ENCODE peak calls at places on chromosomes 7 and 10, in ten cellular contexts. One of them, this sample, is unnamed.

GRCh38 chr10:113625461-113626186 is 38.2 kb downstream of the NRAP start:
- DNase-seq in osteoblast: no peak
- DNase-seq in GM13977: no peak
- DNase-seq in cardiac muscle cell: no peak
- DNase-seq in HCT116: no peak
- DNase-seq in upper lobe of right lung: no peak
- DNase-seq in prostate gland: no peak
- DNase-seq in BE2C: no peak
- DNase-seq in WTC11: no peak
- DNase-seq in PC-3: no peak
- DNase-seq in this sample: no peak

GRCh38 chr7:142300689-142301088 is 42.8 kb upstream of the PRSS58 start:
- DNase-seq in upper lobe of right lung: no peak
- DNase-seq in BE2C: no peak
- DNase-seq in WTC11: peak
- DNase-seq in HCT116: peak
- DNase-seq in GM13977: no peak
- DNase-seq in cardiac muscle cell: no peak
- DNase-seq in PC-3: peak
- DNase-seq in osteoblast: no peak
- DNase-seq in prostate gland: no peak
- DNase-seq in this sample: peak

GRCh38 chr7:75989726-75990388 is 4.5 kb downstream of the TMEM120A start:
- DNase-seq in prostate gland: no peak
- DNase-seq in HCT116: no peak
- DNase-seq in PC-3: no peak
- DNase-seq in osteoblast: peak
- DNase-seq in cardiac muscle cell: no peak
- DNase-seq in BE2C: no peak
- DNase-seq in WTC11: no peak
- DNase-seq in GM13977: peak
- DNase-seq in upper lobe of right lung: peak
- DNase-seq in this sample: no peak

GRCh38 chr7:103317009-103317408 is 19.8 kb downstream of the PMPCB start:
- DNase-seq in PC-3: no peak
- DNase-seq in cardiac muscle cell: no peak
- DNase-seq in WTC11: no peak
- DNase-seq in upper lobe of right lung: no peak
- DNase-seq in prostate gland: no peak
- DNase-seq in osteoblast: no peak
- DNase-seq in HCT116: no peak
- DNase-seq in BE2C: no peak
- DNase-seq in GM13977: no peak
- DNase-seq in this sample: no peak

GRCh38 chr7:135634191-135634878 is 28.0 kb upstream of the STMP1 start:
- DNase-seq in HCT116: no peak
- DNase-seq in BE2C: no peak
- DNase-seq in osteoblast: no peak
- DNase-seq in WTC11: no peak
- DNase-seq in upper lobe of right lung: no peak
- DNase-seq in cardiac muscle cell: no peak
- DNase-seq in PC-3: no peak
- DNase-seq in GM13977: no peak
- DNase-seq in prostate gland: no peak
- DNase-seq in this sample: no peak

GRCh38 chr7:99618726-99619125 is 2.0 kb downstream of the ZSCAN25 start:
- DNase-seq in upper lobe of right lung: no peak
- DNase-seq in cardiac muscle cell: no peak
- DNase-seq in PC-3: peak
- DNase-seq in HCT116: no peak
- DNase-seq in GM13977: no peak
- DNase-seq in WTC11: no peak
- DNase-seq in osteoblast: no peak
- DNase-seq in prostate gland: no peak
- DNase-seq in BE2C: no peak
- DNase-seq in this sample: no peak

GRCh38 chr10:110865184-110865803 is 6.4 kb upstream of the PDCD4 start:
- DNase-seq in osteoblast: no peak
- DNase-seq in upper lobe of right lung: no peak
- DNase-seq in cardiac muscle cell: peak
- DNase-seq in HCT116: no peak
- DNase-seq in prostate gland: peak
- DNase-seq in WTC11: no peak
- DNase-seq in PC-3: peak
- DNase-seq in BE2C: no peak
- DNase-seq in GM13977: no peak
- DNase-seq in this sample: no peak

GRCh38 chr7:26512737-26513136 is 221.1 kb downstream of the SNX10 start:
- DNase-seq in osteoblast: no peak
- DNase-seq in prostate gland: no peak
- DNase-seq in PC-3: no peak
- DNase-seq in cardiac muscle cell: no peak
- DNase-seq in upper lobe of right lung: no peak
- DNase-seq in HCT116: no peak
- DNase-seq in WTC11: no peak
- DNase-seq in GM13977: no peak
- DNase-seq in BE2C: no peak
- DNase-seq in this sample: no peak

GRCh38 chr10:16948335-16948734 is 131.1 kb upstream of the RSU1 start:
- DNase-seq in WTC11: no peak
- DNase-seq in PC-3: no peak
- DNase-seq in cardiac muscle cell: no peak
- DNase-seq in prostate gland: no peak
- DNase-seq in BE2C: no peak
- DNase-seq in GM13977: no peak
- DNase-seq in HCT116: no peak
- DNase-seq in upper lobe of right lung: no peak
- DNase-seq in osteoblast: no peak
- DNase-seq in this sample: no peak

GRCh38 chr7:17674166-17674955 is 265.9 kb downstream of the SNX13 start:
- DNase-seq in upper lobe of right lung: no peak
- DNase-seq in HCT116: no peak
- DNase-seq in cardiac muscle cell: no peak
- DNase-seq in osteoblast: no peak
- DNase-seq in BE2C: no peak
- DNase-seq in PC-3: peak
- DNase-seq in prostate gland: peak
- DNase-seq in GM13977: no peak
- DNase-seq in WTC11: no peak
- DNase-seq in this sample: no peak

GRCh38 chr10:92801978-92802872 is 46.1 kb upstream of the EXOC6 start:
- DNase-seq in PC-3: no peak
- DNase-seq in upper lobe of right lung: no peak
- DNase-seq in osteoblast: no peak
- DNase-seq in HCT116: no peak
- DNase-seq in prostate gland: no peak
- DNase-seq in WTC11: no peak
- DNase-seq in GM13977: no peak
- DNase-seq in cardiac muscle cell: no peak
- DNase-seq in BE2C: no peak
- DNase-seq in this sample: no peak

GRCh38 chr10:13102002-13102794 is 2.2 kb downstream of the OPTN start:
- DNase-seq in HCT116: no peak
- DNase-seq in prostate gland: no peak
- DNase-seq in GM13977: peak
- DNase-seq in upper lobe of right lung: no peak
- DNase-seq in osteoblast: peak
- DNase-seq in WTC11: no peak
- DNase-seq in PC-3: no peak
- DNase-seq in cardiac muscle cell: peak
- DNase-seq in BE2C: no peak
- DNase-seq in this sample: no peak

GRCh38 chr10:24318517-24318916 is 109.6 kb downstream of the KIAA1217 start:
- DNase-seq in GM13977: no peak
- DNase-seq in WTC11: no peak
- DNase-seq in BE2C: no peak
- DNase-seq in prostate gland: no peak
- DNase-seq in upper lobe of right lung: no peak
- DNase-seq in cardiac muscle cell: no peak
- DNase-seq in HCT116: no peak
- DNase-seq in osteoblast: no peak
- DNase-seq in PC-3: no peak
- DNase-seq in this sample: no peak

GRCh38 chr10:13038346-13038745 is 36.8 kb upstream of the CCDC3 start:
- DNase-seq in GM13977: no peak
- DNase-seq in cardiac muscle cell: no peak
- DNase-seq in WTC11: no peak
- DNase-seq in upper lobe of right lung: no peak
- DNase-seq in PC-3: no peak
- DNase-seq in BE2C: no peak
- DNase-seq in prostate gland: no peak
- DNase-seq in HCT116: no peak
- DNase-seq in osteoblast: no peak
- DNase-seq in this sample: no peak

GRCh38 chr10:19411119-19411518 is 362.5 kb downstream of the MALRD1 start:
- DNase-seq in WTC11: no peak
- DNase-seq in GM13977: no peak
- DNase-seq in upper lobe of right lung: no peak
- DNase-seq in prostate gland: no peak
- DNase-seq in HCT116: no peak
- DNase-seq in osteoblast: no peak
- DNase-seq in cardiac muscle cell: no peak
- DNase-seq in PC-3: no peak
- DNase-seq in BE2C: no peak
- DNase-seq in this sample: no peak
- TF ChIP-seq CTCF in WTC11: no peak
- TF ChIP-seq CTCF in GM13977: no peak
- TF ChIP-seq CTCF in upper lobe of right lung: no peak
- TF ChIP-seq CTCF in prostate gland: no peak
- TF ChIP-seq CTCF in HCT116: no peak
- TF ChIP-seq CTCF in osteoblast: no peak
- TF ChIP-seq CTCF in cardiac muscle cell: no peak
- TF ChIP-seq CTCF in PC-3: no peak
- TF ChIP-seq CTCF in BE2C: no peak
- TF ChIP-seq CTCF in this sample: no peak

GRCh38 chr10:83166344-83166743 is 973.0 kb upstream of the GHITM start:
- DNase-seq in osteoblast: no peak
- DNase-seq in HCT116: no peak
- DNase-seq in GM13977: no peak
- DNase-seq in PC-3: no peak
- DNase-seq in WTC11: peak
- DNase-seq in BE2C: peak
- DNase-seq in prostate gland: no peak
- DNase-seq in cardiac muscle cell: no peak
- DNase-seq in upper lobe of right lung: no peak
- DNase-seq in this sample: peak
- TF ChIP-seq CTCF in osteoblast: no peak
- TF ChIP-seq CTCF in HCT116: no peak
- TF ChIP-seq CTCF in GM13977: no peak
- TF ChIP-seq CTCF in PC-3: no peak
- TF ChIP-seq CTCF in WTC11: peak
- TF ChIP-seq CTCF in BE2C: peak
- TF ChIP-seq CTCF in prostate gland: no peak
- TF ChIP-seq CTCF in cardiac muscle cell: no peak
- TF ChIP-seq CTCF in upper lobe of right lung: peak
- TF ChIP-seq CTCF in this sample: no peak

DNA sequence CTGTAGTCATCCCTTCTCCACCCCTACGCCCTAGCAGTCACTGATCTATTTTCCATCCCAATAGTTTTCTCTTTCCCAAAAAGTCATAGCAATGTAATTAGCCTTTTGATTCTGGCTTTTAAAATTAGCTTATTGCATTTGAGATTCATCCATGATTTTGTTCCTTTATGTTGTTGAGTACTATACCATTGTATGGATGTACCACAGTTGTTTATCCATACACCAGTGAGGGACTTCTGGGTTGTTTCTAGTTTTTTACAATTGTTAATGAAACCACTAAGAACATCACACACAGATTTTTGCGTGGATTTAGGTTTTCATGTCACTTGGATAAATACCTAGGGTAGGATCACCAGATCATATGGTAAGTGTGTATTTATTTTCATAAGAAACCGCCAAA is 16.1 kb downstream of the FHIP2A start:
- DNase-seq in BE2C: no peak
- DNase-seq in HCT116: no peak
- DNase-seq in prostate gland: no peak
- DNase-seq in GM13977: no peak
- DNase-seq in osteoblast: no peak
- DNase-seq in cardiac muscle cell: no peak
- DNase-seq in PC-3: no peak
- DNase-seq in upper lobe of right lung: no peak
- DNase-seq in WTC11: no peak
- DNase-seq in this sample: no peak
- TF ChIP-seq CTCF in BE2C: no peak
- TF ChIP-seq CTCF in HCT116: no peak
- TF ChIP-seq CTCF in prostate gland: no peak
- TF ChIP-seq CTCF in GM13977: no peak
- TF ChIP-seq CTCF in osteoblast: no peak
- TF ChIP-seq CTCF in cardiac muscle cell: no peak
- TF ChIP-seq CTCF in PC-3: no peak
- TF ChIP-seq CTCF in upper lobe of right lung: no peak
- TF ChIP-seq CTCF in WTC11: no peak
- TF ChIP-seq CTCF in this sample: no peak

GRCh38 chr7:150368098-150368883 is at the start of gene REPIN1:
- DNase-seq in HCT116: peak
- DNase-seq in cardiac muscle cell: peak
- DNase-seq in upper lobe of right lung: peak
- DNase-seq in osteoblast: peak
- DNase-seq in PC-3: peak
- DNase-seq in prostate gland: peak
- DNase-seq in BE2C: peak
- DNase-seq in GM13977: peak
- DNase-seq in WTC11: peak
- DNase-seq in this sample: peak
- TF ChIP-seq CTCF in HCT116: no peak
- TF ChIP-seq CTCF in cardiac muscle cell: no peak
- TF ChIP-seq CTCF in upper lobe of right lung: no peak
- TF ChIP-seq CTCF in osteoblast: no peak
- TF ChIP-seq CTCF in PC-3: no peak
- TF ChIP-seq CTCF in prostate gland: no peak
- TF ChIP-seq CTCF in BE2C: no peak
- TF ChIP-seq CTCF in GM13977: no peak
- TF ChIP-seq CTCF in WTC11: no peak
- TF ChIP-seq CTCF in this sample: no peak

GRCh38 chr7:80781561-80781979 is 137.3 kb downstream of the SEMA3C start:
- DNase-seq in upper lobe of right lung: no peak
- DNase-seq in HCT116: peak
- DNase-seq in WTC11: no peak
- DNase-seq in PC-3: peak
- DNase-seq in cardiac muscle cell: peak
- DNase-seq in BE2C: peak
- DNase-seq in osteoblast: no peak
- DNase-seq in prostate gland: peak
- DNase-seq in GM13977: no peak
- DNase-seq in this sample: no peak
- TF ChIP-seq CTCF in upper lobe of right lung: no peak
- TF ChIP-seq CTCF in HCT116: no peak
- TF ChIP-seq CTCF in WTC11: no peak
- TF ChIP-seq CTCF in PC-3: no peak
- TF ChIP-seq CTCF in cardiac muscle cell: no peak
- TF ChIP-seq CTCF in BE2C: no peak
- TF ChIP-seq CTCF in osteoblast: no peak
- TF ChIP-seq CTCF in prostate gland: no peak
- TF ChIP-seq CTCF in GM13977: no peak
- TF ChIP-seq CTCF in this sample: no peak